ENCODE peak calls at places on chromosome 14, in six cellular contexts. I, Q, B, N, A and V are unnamed samples.

GRCh38 chr14:73238262-73238852 is 1.1 kb downstream of the PAPLN start:
- DNase-seq in I (no peak), N (peak), A (no peak), Q (no peak), B (peak), V (no peak)

GRCh38 chr14:71549421-71549820 is 382.8 kb upstream of the RGS6 start:
- DNase-seq in B (no peak), N (no peak), I (no peak), A (no peak), Q (no peak), V (no peak)

GRCh38 chr14:74915826-74916225 is 7.2 kb downstream of the RPS6KL1 start:
- DNase-seq in N (no peak), Q (no peak), B (no peak), I (no peak), A (no peak), V (no peak)

GRCh38 chr14:67517083-67517482 is 16.0 kb upstream of the PLEKHH1 start:
- DNase-seq in I (no peak), A (peak), Q (peak), N (no peak), B (peak), V (peak)

GRCh38 chr14:89293349-89293916 is 123.6 kb downstream of the FOXN3 start:
- DNase-seq in I (no peak), B (no peak), A (no peak), Q (no peak), N (no peak), V (no peak)

GRCh38 chr14:64632056-64632455 is 72.2 kb upstream of the PLEKHG3 start:
- DNase-seq in N (no peak), B (no peak), Q (no peak), I (no peak), A (no peak), V (no peak)

GRCh38 chr14:33871394-33871793 is 79.5 kb downstream of the EGLN3 start:
- DNase-seq in I (no peak), Q (no peak), A (no peak), B (no peak), N (no peak), V (no peak)

GRCh38 chr14:64117671-64118402 is 176.3 kb downstream of the ESR2 start:
- DNase-seq in A (peak), I (peak), Q (peak), N (no peak), B (peak), V (peak)

GRCh38 chr14:61476737-61477410 is 155.5 kb downstream of the PRKCH start:
- DNase-seq in A (peak), N (no peak), Q (no peak), I (no peak), B (peak), V (no peak)

GRCh38 chr14:68662395-68662794 is 130.5 kb downstream of the ZFP36L1 start:
- DNase-seq in B (no peak), A (no peak), N (no peak), I (no peak), Q (no peak), V (no peak)

GRCh38 chr14:37056473-37056872 is 115.9 kb downstream of the SLC25A21 start:
- DNase-seq in N (no peak), I (no peak), B (peak), Q (no peak), A (no peak), V (no peak)

GRCh38 chr14:24915958-24916595 is 133.9 kb downstream of the STXBP6 start:
- DNase-seq in B (no peak), N (no peak), Q (no peak), I (no peak), A (no peak), V (no peak)